ENCODE peak calls at places on chromosomes 13 and 19, in nine cellular contexts. E, K, L, Q, C, N, O, U and T are unnamed samples.

GRCh38 chr13:25440081-25440480 is 68.3 kb downstream of the ATP8A2 start:
- DNase-seq in E (no peak), K (no peak), L (no peak), Q (no peak), C (no peak), N (no peak), O (no peak), U (no peak), T (no peak)

GRCh38 chr13:98083507-98083906 is 59.4 kb upstream of the FARP1 start:
- DNase-seq in E (no peak), K (no peak), L (peak; percentile 89), Q (peak; percentile 83), C (no peak), N (peak; percentile 97), O (peak; percentile 92), U (peak; percentile 90), T (no peak)

GRCh38 chr19:18223860-18224524 is 2.2 kb downstream of the PDE4C start:
- DNase-seq in E (peak; percentile 31), K (peak; percentile 96), L (no peak), Q (no peak), C (peak; percentile 18), N (no peak), O (no peak), U (no peak), T (no peak)

GRCh38 chr13:106874308-106874707 is 306.4 kb upstream of the ARGLU1 start:
- DNase-seq in E (no peak), K (no peak), L (no peak), Q (no peak), C (no peak), N (no peak), O (no peak), U (no peak), T (no peak)

GRCh38 chr13:106490887-106491321 is 44.6 kb downstream of the EFNB2 start:
- DNase-seq in E (no peak), K (no peak), L (no peak), Q (no peak), C (peak; percentile 65), N (no peak), O (no peak), U (no peak), T (no peak)

GRCh38 chr13:71758823-71759222 is 108.2 kb downstream of the DACH1 start:
- DNase-seq in E (no peak), K (no peak), L (no peak), Q (no peak), C (peak; percentile 71), N (peak; percentile 9), O (no peak), U (no peak), T (no peak)

GRCh38 chr13:106362637-106363036 is 172.8 kb downstream of the EFNB2 start:
- DNase-seq in E (no peak), K (no peak), L (no peak), Q (no peak), C (no peak), N (no peak), O (no peak), U (no peak), T (no peak)

GRCh38 chr19:40314646-40315045 is 29.5 kb upstream of the AKT2 start:
- DNase-seq in E (no peak), K (no peak), L (no peak), Q (no peak), C (no peak), N (no peak), O (no peak), U (no peak), T (no peak)

GRCh38 chr13:113997845-113998751 is 24.2 kb upstream of the C13orf46 start:
- DNase-seq in E (peak; percentile 35), K (no peak), L (peak; percentile 61), Q (peak; percentile 47), C (no peak), N (no peak), O (peak; percentile 10), U (peak; percentile 77), T (peak; percentile 32)

GRCh38 chr13:72290962-72291681 is 424.1 kb upstream of the DACH1 start:
- DNase-seq in E (no peak), K (peak; percentile 56), L (peak; percentile 47), Q (no peak), C (no peak), N (peak; percentile 91), O (peak; percentile 16), U (peak; percentile 58), T (no peak)

GRCh38 chr13:113586661-113587479 is 2.3 kb downstream of the TFDP1 start:
- DNase-seq in E (peak; percentile 8), K (peak; percentile 30), L (no peak), Q (no peak), C (no peak), N (no peak), O (no peak), U (no peak), T (no peak)

DNA sequence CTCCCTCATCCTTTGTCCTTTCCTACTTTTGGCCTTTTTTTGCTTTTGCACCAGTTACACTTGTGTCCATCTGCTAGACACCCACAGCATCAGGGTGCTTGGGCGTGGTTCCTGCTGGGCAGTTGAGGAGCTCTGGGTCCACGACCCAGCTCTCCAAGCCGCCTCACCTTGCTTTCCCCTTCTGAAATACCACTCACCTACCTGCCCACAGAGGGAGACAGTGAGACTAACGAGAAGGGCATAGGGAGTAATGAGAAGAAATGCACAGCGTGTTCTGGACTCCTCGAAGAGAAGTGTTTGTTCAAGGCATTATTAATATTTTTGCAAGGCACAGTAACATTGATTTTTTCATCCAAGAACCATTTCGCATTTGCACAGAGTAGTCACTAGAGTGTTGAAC is 92.9 kb downstream of the DNAJC15 start:
- DNase-seq in E (no peak), K (no peak), L (no peak), Q (no peak), C (no peak), N (no peak), O (no peak), U (no peak), T (no peak)
- TF ChIP-seq CTCF in E (no peak), K (peak; percentile 65), L (peak; percentile 7), Q (no peak), C (no peak), N (no peak), O (no peak), U (no peak), T (no peak)

GRCh38 chr13:41939403-41939802 is 21.5 kb downstream of the VWA8 start:
- DNase-seq in E (no peak), K (no peak), L (no peak), Q (no peak), C (no peak), N (no peak), O (no peak), U (no peak), T (no peak)

GRCh38 chr13:41941174-41941573 is 19.7 kb downstream of the VWA8 start:
- DNase-seq in E (no peak), K (no peak), L (peak; percentile 34), Q (no peak), C (no peak), N (peak; percentile 39), O (no peak), U (peak; percentile 53), T (no peak)

GRCh38 chr13:41944229-41944628 is 16.7 kb downstream of the VWA8 start:
- DNase-seq in E (no peak), K (no peak), L (peak; percentile 36), Q (no peak), C (no peak), N (no peak), O (no peak), U (no peak), T (no peak)

GRCh38 chr13:41944635-41945401 is 16.1 kb downstream of the VWA8 start:
- DNase-seq in E (no peak), K (no peak), L (no peak), Q (no peak), C (no peak), N (no peak), O (no peak), U (no peak), T (no peak)

DNA sequence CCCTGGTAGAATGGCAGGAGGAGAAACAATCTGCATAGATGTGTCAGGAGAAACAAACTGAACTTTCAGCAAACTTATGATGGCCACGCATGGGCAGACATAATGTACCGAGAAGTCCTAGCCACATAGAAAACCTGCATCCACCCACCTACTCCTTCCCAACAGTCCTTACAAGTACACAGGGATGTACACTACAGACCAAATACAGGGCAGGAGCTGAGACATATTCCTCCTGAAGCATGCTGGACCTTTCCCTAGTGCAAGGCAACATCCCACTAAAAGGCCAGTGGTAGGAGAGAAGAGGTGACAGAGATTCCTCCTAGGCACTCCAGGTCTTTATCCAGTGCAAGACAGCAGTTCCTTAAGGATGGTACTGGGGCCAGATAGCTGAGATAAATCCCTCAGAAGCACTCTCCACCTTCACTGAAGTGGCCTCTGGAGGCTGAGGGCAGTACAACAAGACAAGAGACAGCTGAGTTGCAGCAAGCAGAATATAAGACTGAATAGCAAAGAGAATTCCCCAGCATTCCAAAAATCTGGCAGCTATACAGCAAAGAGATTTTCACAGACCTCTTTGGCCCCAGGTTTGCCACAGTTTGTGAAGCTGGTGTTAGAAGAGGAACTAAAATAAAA is 18.3 kb downstream of the VWA8 start:
- DNase-seq in E (no peak), K (peak; percentile 75), L (peak; percentile 87), Q (peak; percentile 33), C (peak; percentile 39), N (peak; percentile 41), O (no peak), U (peak; percentile 63), T (no peak)
- TF ChIP-seq CTCF in E (no peak), K (peak; percentile 70), L (peak; percentile 77), Q (peak; percentile 55), C (no peak), N (peak; percentile 31), O (peak; percentile 67), U (peak; percentile 76), T (no peak)

GRCh38 chr19:5680437-5681368 is at the start of the genes HSD11B1L and MICOS13:
- DNase-seq in E (peak; percentile 99), K (peak; percentile 99), L (peak; percentile 99), Q (peak; percentile 97), C (peak; percentile 99), N (peak; percentile 95), O (peak; percentile 96), U (peak; percentile 99), T (peak; percentile 98)
- TF ChIP-seq CTCF in E (no peak), K (no peak), L (no peak), Q (no peak), C (no peak), N (no peak), O (no peak), U (no peak), T (no peak)

GRCh38 chr13:28705734-28706133 is 13.0 kb downstream of the SLC46A3 start:
- DNase-seq in E (no peak), K (no peak), L (peak; percentile 24), Q (no peak), C (no peak), N (no peak), O (no peak), U (no peak), T (no peak)

GRCh38 chr13:28710161-28710560 is 8.6 kb downstream of the SLC46A3 start:
- DNase-seq in E (no peak), K (no peak), L (no peak), Q (no peak), C (no peak), N (no peak), O (no peak), U (no peak), T (no peak)

GRCh38 chr13:28704282-28704681 is 14.5 kb downstream of the SLC46A3 start:
- DNase-seq in E (no peak), K (peak; percentile 81), L (no peak), Q (no peak), C (no peak), N (no peak), O (no peak), U (no peak), T (no peak)

GRCh38 chr13:28707629-28708427 is 10.9 kb downstream of the SLC46A3 start:
- DNase-seq in E (no peak), K (no peak), L (peak; percentile 88), Q (peak; percentile 65), C (no peak), N (peak; percentile 55), O (peak; percentile 62), U (peak; percentile 63), T (no peak)

GRCh38 chr13:28704919-28705318 is 13.9 kb downstream of the SLC46A3 start:
- DNase-seq in E (no peak), K (no peak), L (no peak), Q (no peak), C (no peak), N (no peak), O (no peak), U (no peak), T (no peak)
- TF ChIP-seq CTCF in E (no peak), K (no peak), L (no peak), Q (no peak), C (no peak), N (no peak), O (no peak), U (no peak), T (no peak)